ENCODE peak calls at places on chromosomes 6 and 20, in ten cellular contexts. W, B, A, X, N, S, M, U, O and H are unnamed samples.
A peak's percentile ranks its signal among the peaks of the same experiment; 100 is the strongest.

GRCh38 chr6:43887340-43887858 is 117.4 kb downstream of the VEGFA start:
- DNase-seq in N (no peak), W (no peak), X (no peak), M (no peak), U (no peak), B (no peak), O (peak; percentile 35), S (no peak), A (no peak), H (no peak)

GRCh38 chr20:33444797-33445560 is 1.4 kb upstream of the SNTA1 start:
- DNase-seq in W (peak; percentile 2), X (no peak), S (no peak), A (no peak), N (no peak), B (no peak), U (no peak), O (no peak), M (no peak), H (no peak)

GRCh38 chr20:1567392-1568165 is 10.1 kb upstream of the SIRPD start:
- DNase-seq in O (no peak), S (no peak), N (peak; percentile 27), U (no peak), A (no peak), X (no peak), B (no peak), M (no peak), W (no peak), H (peak; percentile 27)

GRCh38 chr6:145073811-145074210 is 661.5 kb downstream of the EPM2A start:
- DNase-seq in N (peak; percentile 49), U (no peak), S (no peak), X (no peak), O (no peak), W (no peak), M (no peak), A (no peak), B (no peak), H (no peak)

GRCh38 chr6:81747327-81747726 is 5.2 kb downstream of the TENT5A start:
- DNase-seq in O (peak; percentile 44), W (no peak), U (no peak), S (no peak), A (no peak), M (no peak), N (no peak), B (no peak), X (no peak), H (no peak)

GRCh38 chr6:27870486-27870885 is 41.7 kb downstream of the OR2B2 start:
- DNase-seq in M (no peak), W (no peak), A (no peak), O (no peak), U (no peak), B (no peak), S (no peak), X (no peak), N (no peak), H (no peak)

GRCh38 chr6:55212147-55212546 is 37.8 kb downstream of the HCRTR2 start:
- DNase-seq in X (no peak), W (no peak), O (peak; percentile 28), U (no peak), B (no peak), N (peak; percentile 1), S (no peak), M (no peak), A (no peak), H (no peak)

GRCh38 chr6:55239099-55239498 is 64.8 kb downstream of the HCRTR2 start:
- DNase-seq in S (no peak), M (no peak), O (peak; percentile 54), W (no peak), U (peak; percentile 26), B (no peak), X (no peak), N (no peak), A (no peak), H (no peak)

GRCh38 chr20:54290636-54291035 is 82.7 kb downstream of the PFDN4 start:
- DNase-seq in X (no peak), M (no peak), A (no peak), O (no peak), W (no peak), N (no peak), S (no peak), B (no peak), U (no peak), H (no peak)

GRCh38 chr6:9360881-9361280 is 925.5 kb upstream of the SLC35B3 start:
- DNase-seq in X (no peak), A (no peak), O (peak; percentile 16), S (no peak), M (no peak), W (no peak), B (no peak), N (peak; percentile 1), U (no peak), H (no peak)

GRCh38 chr6:7974932-7975763 is 64.6 kb upstream of the TXNDC5 start:
- DNase-seq in U (peak; percentile 89), O (peak; percentile 100), S (no peak), W (no peak), M (no peak), B (no peak), X (no peak), A (peak; percentile 87), N (peak; percentile 92), H (peak; percentile 96)

GRCh38 chr6:18118330-18118729 is 4.1 kb downstream of the NHLRC1 start:
- DNase-seq in A (no peak), U (no peak), W (no peak), B (no peak), N (no peak), O (no peak), M (no peak), S (peak; percentile 76), X (no peak), H (no peak)

GRCh38 chr20:25389858-25390537 is 637 bp downstream of the ABHD12 start:
- DNase-seq in B (peak; percentile 64), S (no peak), X (no peak), U (peak; percentile 45), M (peak; percentile 14), W (peak; percentile 6), N (no peak), O (no peak), A (peak; percentile 77), H (no peak)

GRCh38 chr6:132530293-132530974 is 7.6 kb upstream of the TAAR9 start:
- DNase-seq in B (no peak), N (peak; percentile 69), A (no peak), X (peak; percentile 50), W (peak; percentile 44), U (peak; percentile 39), S (peak; percentile 52), M (peak; percentile 37), O (peak; percentile 56), H (peak; percentile 8)

GRCh38 chr6:148509152-148509571 is 166.5 kb downstream of the SASH1 start:
- DNase-seq in X (no peak), M (no peak), S (no peak), U (no peak), N (peak; percentile 74), O (peak; percentile 60), B (no peak), W (no peak), A (no peak), H (no peak)

GRCh38 chr20:49521356-49521755 is 38.9 kb upstream of the KCNB1 start:
- DNase-seq in B (no peak), W (no peak), U (no peak), N (no peak), X (no peak), M (no peak), A (no peak), O (no peak), S (no peak), H (no peak)

GRCh38 chr6:125596020-125596419 is 153.4 kb upstream of the HEY2 start:
- DNase-seq in U (no peak), W (no peak), O (no peak), N (no peak), A (no peak), S (no peak), B (no peak), X (no peak), M (no peak), H (no peak)

GRCh38 chr6:56802570-56802969 is 152.3 kb upstream of the BEND6 start:
- DNase-seq in A (no peak), U (no peak), W (no peak), B (no peak), X (no peak), M (no peak), S (peak; percentile 14), N (peak; percentile 69), O (peak; percentile 73), H (no peak)

GRCh38 chr6:36120979-36121706 is 9.2 kb upstream of the MAPK13 start:
- DNase-seq in M (no peak), A (peak; percentile 74), N (no peak), S (no peak), U (peak; percentile 68), O (peak; percentile 56), W (no peak), B (no peak), X (no peak), H (no peak)

GRCh38 chr6:169409742-169410312 is 156.2 kb upstream of the THBS2 start:
- DNase-seq in X (no peak), N (no peak), U (no peak), S (no peak), M (no peak), B (no peak), W (no peak), A (no peak), O (peak; percentile 75), H (no peak)

GRCh38 chr6:101090281-101090680 is 209.2 kb upstream of the ASCC3 start:
- DNase-seq in O (no peak), N (no peak), B (no peak), S (no peak), M (no peak), A (no peak), W (no peak), X (no peak), U (no peak), H (no peak)

GRCh38 chr6:68975064-68975463 is 340.0 kb downstream of the ADGRB3 start:
- DNase-seq in U (no peak), N (no peak), W (no peak), M (no peak), B (no peak), X (peak; percentile 63), O (no peak), A (no peak), S (no peak), H (no peak)

GRCh38 chr20:60984666-60985065 is 267.4 kb upstream of the CDH4 start:
- DNase-seq in B (no peak), S (no peak), O (no peak), A (no peak), M (no peak), X (no peak), N (no peak), W (no peak), U (no peak), H (no peak)

GRCh38 chr6:4775591-4776492 is at the start of gene CDYL:
- DNase-seq in S (peak; percentile 17), O (peak; percentile 81), X (peak; percentile 87), B (peak; percentile 95), N (peak; percentile 85), M (peak; percentile 83), A (peak; percentile 95), U (peak; percentile 89), W (peak; percentile 81), H (peak; percentile 46)

GRCh38 chr6:123323419-123324329 is 313.1 kb downstream of the TRDN start:
- DNase-seq in S (no peak), W (no peak), U (no peak), B (no peak), M (no peak), A (no peak), X (no peak), N (no peak), O (peak; percentile 73), H (no peak)

GRCh38 chr6:79467716-79468115 is 69.5 kb downstream of the LCA5 start:
- DNase-seq in O (no peak), A (no peak), N (peak; percentile 4), M (no peak), B (no peak), S (no peak), W (no peak), X (no peak), U (no peak), H (no peak)

GRCh38 chr20:47544240-47544639 is 42.6 kb downstream of the NCOA3 start:
- DNase-seq in U (no peak), B (no peak), N (peak; percentile 64), W (no peak), M (no peak), S (no peak), O (peak; percentile 68), A (no peak), X (no peak), H (no peak)

GRCh38 chr6:46044876-46045617 is 29.4 kb upstream of the CLIC5 start:
- DNase-seq in O (peak; percentile 89), U (peak; percentile 67), X (no peak), N (peak; percentile 74), S (no peak), B (no peak), W (no peak), M (no peak), A (no peak), H (peak; percentile 27)